ENCODE peak calls at places on chromosomes 2 and 18, in six cellular contexts. One of them, this sample, is unnamed.

GRCh38 chr2:233486778-233487552 is 79.6 kb downstream of the USP40 start:
- DNase-seq in H1: no peak
- DNase-seq in NT2/D1: no peak
- DNase-seq in GM12878: no peak
- DNase-seq in K562: no peak
- DNase-seq in HepG2: peak; percentile 57
- DNase-seq in this sample: no peak

GRCh38 chr2:85850451-85850850 is 38.3 kb downstream of the ST3GAL5 start:
- DNase-seq in H1: no peak
- DNase-seq in NT2/D1: no peak
- DNase-seq in GM12878: no peak
- DNase-seq in K562: no peak
- DNase-seq in HepG2: no peak
- DNase-seq in this sample: no peak

GRCh38 chr2:65317841-65318240 is 90.2 kb downstream of the ACTR2 start:
- DNase-seq in GM12878: no peak
- DNase-seq in HepG2: no peak
- DNase-seq in H1: no peak
- DNase-seq in K562: no peak
- DNase-seq in NT2/D1: no peak
- DNase-seq in this sample: no peak

GRCh38 chr2:241803387-241804325 is 5.3 kb upstream of the NEU4 start:
- DNase-seq in K562: peak; percentile 6
- DNase-seq in GM12878: no peak
- DNase-seq in NT2/D1: no peak
- DNase-seq in H1: peak; percentile 46
- DNase-seq in HepG2: no peak
- DNase-seq in this sample: no peak

GRCh38 chr2:180110469-180110868 is 103.4 kb upstream of the CWC22 start:
- DNase-seq in GM12878: no peak
- DNase-seq in HepG2: no peak
- DNase-seq in NT2/D1: no peak
- DNase-seq in H1: no peak
- DNase-seq in K562: no peak
- DNase-seq in this sample: no peak

GRCh38 chr18:59621027-59621426 is 76.2 kb downstream of the CCBE1 start:
- DNase-seq in GM12878: no peak
- DNase-seq in H1: peak; percentile 24
- DNase-seq in HepG2: no peak
- DNase-seq in NT2/D1: no peak
- DNase-seq in K562: no peak
- DNase-seq in this sample: no peak

GRCh38 chr2:111662039-111662740 is 221.8 kb downstream of the ANAPC1 start:
- DNase-seq in NT2/D1: no peak
- DNase-seq in GM12878: no peak
- DNase-seq in HepG2: no peak
- DNase-seq in H1: peak; percentile 23
- DNase-seq in K562: no peak
- DNase-seq in this sample: no peak

GRCh38 chr2:34980689-34981088 is 1374.9 kb upstream of the CRIM1 start:
- DNase-seq in H1: no peak
- DNase-seq in GM12878: no peak
- DNase-seq in NT2/D1: no peak
- DNase-seq in HepG2: no peak
- DNase-seq in K562: no peak
- DNase-seq in this sample: no peak

GRCh38 chr2:55097462-55098410 is 47.5 kb upstream of the RTN4 start:
- DNase-seq in K562: peak; percentile 32
- DNase-seq in GM12878: no peak
- DNase-seq in NT2/D1: no peak
- DNase-seq in HepG2: no peak
- DNase-seq in H1: no peak
- DNase-seq in this sample: no peak

GRCh38 chr2:230828272-230828961 is 36.3 kb upstream of the ITM2C start:
- DNase-seq in H1: no peak
- DNase-seq in GM12878: no peak
- DNase-seq in HepG2: no peak
- DNase-seq in NT2/D1: no peak
- DNase-seq in K562: peak; percentile 34
- DNase-seq in this sample: no peak

GRCh38 chr2:180222642-180223041 is 215.5 kb upstream of the CWC22 start:
- DNase-seq in NT2/D1: no peak
- DNase-seq in HepG2: no peak
- DNase-seq in K562: no peak
- DNase-seq in GM12878: no peak
- DNase-seq in H1: no peak
- DNase-seq in this sample: no peak

GRCh38 chr18:62607302-62607701 is 84.5 kb downstream of the ZCCHC2 start:
- DNase-seq in HepG2: peak; percentile 30
- DNase-seq in GM12878: no peak
- DNase-seq in K562: peak; percentile 19
- DNase-seq in H1: no peak
- DNase-seq in NT2/D1: no peak
- DNase-seq in this sample: no peak

GRCh38 chr2:239947361-239948045 is 77.6 kb downstream of the NDUFA10 start:
- DNase-seq in GM12878: no peak
- DNase-seq in H1: no peak
- DNase-seq in NT2/D1: no peak
- DNase-seq in HepG2: no peak
- DNase-seq in K562: no peak
- DNase-seq in this sample: no peak

GRCh38 chr18:50749945-50750344 is 69.9 kb downstream of the MRO start:
- DNase-seq in HepG2: no peak
- DNase-seq in K562: no peak
- DNase-seq in GM12878: no peak
- DNase-seq in NT2/D1: no peak
- DNase-seq in H1: no peak
- DNase-seq in this sample: no peak

GRCh38 chr2:29401994-29402393 is 286.8 kb downstream of the CLIP4 start:
- DNase-seq in H1: no peak
- DNase-seq in GM12878: no peak
- DNase-seq in K562: no peak
- DNase-seq in NT2/D1: no peak
- DNase-seq in HepG2: no peak
- DNase-seq in this sample: no peak

GRCh38 chr2:123971564-123972318 is 53.3 kb upstream of the CNTNAP5 start:
- DNase-seq in H1: no peak
- DNase-seq in HepG2: no peak
- DNase-seq in GM12878: no peak
- DNase-seq in NT2/D1: no peak
- DNase-seq in K562: no peak
- DNase-seq in this sample: no peak

GRCh38 chr2:209298601-209299000 is 125.2 kb upstream of the MAP2 start:
- DNase-seq in H1: no peak
- DNase-seq in GM12878: no peak
- DNase-seq in HepG2: no peak
- DNase-seq in K562: no peak
- DNase-seq in NT2/D1: no peak
- DNase-seq in this sample: no peak

GRCh38 chr2:135963841-135964240 is 21.6 kb downstream of the DARS1 start:
- DNase-seq in HepG2: no peak
- DNase-seq in NT2/D1: no peak
- DNase-seq in GM12878: no peak
- DNase-seq in K562: no peak
- DNase-seq in H1: no peak
- DNase-seq in this sample: peak; percentile 37

GRCh38 chr2:45067859-45068642 is 58.8 kb upstream of the SIX2 start:
- DNase-seq in NT2/D1: no peak
- DNase-seq in K562: no peak
- DNase-seq in GM12878: no peak
- DNase-seq in HepG2: no peak
- DNase-seq in H1: no peak
- DNase-seq in this sample: no peak

GRCh38 chr2:111633139-111633538 is 250.9 kb downstream of the ANAPC1 start:
- DNase-seq in NT2/D1: no peak
- DNase-seq in H1: no peak
- DNase-seq in K562: no peak
- DNase-seq in GM12878: no peak
- DNase-seq in HepG2: no peak
- DNase-seq in this sample: no peak

GRCh38 chr2:242034996-242035814 is 165.7 kb downstream of the RTP5 start:
- DNase-seq in K562: no peak
- DNase-seq in NT2/D1: no peak
- DNase-seq in H1: no peak
- DNase-seq in GM12878: no peak
- DNase-seq in HepG2: no peak
- DNase-seq in this sample: no peak

GRCh38 chr18:13217971-13218375 is 587 bp upstream of the LDLRAD4 start:
- DNase-seq in H1: peak; percentile 68
- DNase-seq in K562: peak; percentile 35
- DNase-seq in HepG2: no peak
- DNase-seq in NT2/D1: no peak
- DNase-seq in GM12878: no peak
- DNase-seq in this sample: no peak

DNA sequence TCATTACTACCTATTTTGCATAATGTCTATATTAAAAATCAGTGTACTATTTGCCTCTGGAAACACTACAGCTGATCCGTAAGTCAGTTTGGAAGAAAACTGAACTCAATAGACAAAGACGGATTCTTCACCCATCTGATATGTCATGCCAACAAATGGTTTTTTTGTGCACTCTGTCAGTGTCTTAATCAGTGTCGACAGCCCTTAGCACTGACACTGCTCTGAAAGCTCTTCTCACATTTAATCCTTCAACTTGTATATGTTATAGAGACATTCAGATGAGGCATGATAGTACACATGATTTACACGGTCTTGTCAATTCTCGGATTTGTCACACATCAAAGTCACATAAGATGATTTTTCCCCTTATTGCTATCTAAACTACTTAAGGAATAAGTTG is 347.5 kb upstream of the GALNT5 start:
- DNase-seq in K562: no peak
- DNase-seq in HepG2: no peak
- DNase-seq in NT2/D1: no peak
- DNase-seq in H1: no peak
- DNase-seq in GM12878: no peak
- DNase-seq in this sample: no peak
- TF ChIP-seq ZNF274 in K562: no peak
- TF ChIP-seq ZNF274 in HepG2: no peak
- TF ChIP-seq ZNF274 in NT2/D1: no peak
- TF ChIP-seq ZNF274 in H1: no peak
- TF ChIP-seq ZNF274 in GM12878: no peak
- TF ChIP-seq ZNF274 in this sample: no peak

GRCh38 chr2:46970334-46971288 is 55.0 kb upstream of the MCFD2 start:
- DNase-seq in H1: no peak
- DNase-seq in GM12878: no peak
- DNase-seq in HepG2: peak; percentile 92
- DNase-seq in NT2/D1: no peak
- DNase-seq in K562: no peak
- DNase-seq in this sample: no peak
- TF ChIP-seq ZNF274 in H1: no peak
- TF ChIP-seq ZNF274 in GM12878: no peak
- TF ChIP-seq ZNF274 in HepG2: peak; percentile 22
- TF ChIP-seq ZNF274 in NT2/D1: no peak
- TF ChIP-seq ZNF274 in K562: no peak
- TF ChIP-seq ZNF274 in this sample: no peak

GRCh38 chr2:36450466-36451196 is 95.1 kb downstream of the CRIM1 start:
- DNase-seq in K562: no peak
- DNase-seq in HepG2: peak; percentile 37
- DNase-seq in NT2/D1: no peak
- DNase-seq in GM12878: no peak
- DNase-seq in H1: no peak
- DNase-seq in this sample: no peak
- TF ChIP-seq ZNF274 in K562: no peak
- TF ChIP-seq ZNF274 in HepG2: no peak
- TF ChIP-seq ZNF274 in NT2/D1: no peak
- TF ChIP-seq ZNF274 in GM12878: no peak
- TF ChIP-seq ZNF274 in H1: no peak
- TF ChIP-seq ZNF274 in this sample: no peak

DNA sequence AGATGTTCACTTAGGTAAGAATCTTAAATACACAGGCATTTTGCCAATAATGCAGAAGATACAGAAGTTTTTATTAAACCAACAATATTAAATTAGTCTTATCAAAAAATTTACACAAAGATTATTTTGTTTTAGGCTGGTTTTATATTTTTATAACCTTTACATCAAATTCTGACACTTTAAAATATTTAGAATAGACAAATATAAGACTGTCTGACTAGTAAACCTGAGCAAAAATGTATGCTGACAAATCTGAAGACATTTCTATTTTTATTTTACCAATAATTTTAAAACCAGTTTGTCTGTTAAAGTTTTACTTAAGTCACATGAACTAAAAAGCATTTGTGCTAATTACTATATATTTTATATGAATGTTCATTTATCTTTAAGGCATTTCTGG is 72.1 kb upstream of the ZNF236 start:
- DNase-seq in HepG2: no peak
- DNase-seq in K562: no peak
- DNase-seq in GM12878: no peak
- DNase-seq in H1: no peak
- DNase-seq in NT2/D1: no peak
- DNase-seq in this sample: no peak
- TF ChIP-seq ZNF274 in HepG2: no peak
- TF ChIP-seq ZNF274 in K562: no peak
- TF ChIP-seq ZNF274 in GM12878: no peak
- TF ChIP-seq ZNF274 in H1: no peak
- TF ChIP-seq ZNF274 in NT2/D1: no peak
- TF ChIP-seq ZNF274 in this sample: no peak

DNA sequence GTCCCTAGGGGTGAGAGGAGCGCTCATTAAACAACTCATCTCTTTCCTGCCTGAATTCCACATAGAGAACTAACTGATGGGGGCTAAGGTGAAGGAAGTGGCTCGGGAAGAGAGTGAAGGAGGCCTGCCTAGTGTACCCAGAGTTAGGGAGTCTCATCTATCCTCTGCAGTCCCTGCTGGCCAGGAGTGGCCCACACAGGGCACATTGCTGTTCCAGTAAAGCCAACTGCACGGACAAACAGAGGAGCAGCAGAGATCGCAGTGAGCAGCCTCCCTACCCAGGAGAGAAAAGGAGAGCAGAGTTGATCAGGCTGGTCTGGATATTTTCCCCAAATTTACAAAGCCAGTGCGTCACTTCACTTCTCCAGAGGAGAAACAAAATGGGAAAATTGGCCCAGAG is 16.9 kb upstream of the FN1 start:
- DNase-seq in HepG2: no peak
- DNase-seq in NT2/D1: no peak
- DNase-seq in H1: peak; percentile 51
- DNase-seq in K562: no peak
- DNase-seq in GM12878: no peak
- DNase-seq in this sample: no peak
- TF ChIP-seq ZNF274 in HepG2: no peak
- TF ChIP-seq ZNF274 in NT2/D1: no peak
- TF ChIP-seq ZNF274 in H1: no peak
- TF ChIP-seq ZNF274 in K562: no peak
- TF ChIP-seq ZNF274 in GM12878: no peak
- TF ChIP-seq ZNF274 in this sample: no peak

GRCh38 chr2:70145851-70146739 is 44.7 kb downstream of the C2orf42 start:
- DNase-seq in HepG2: no peak
- DNase-seq in K562: no peak
- DNase-seq in H1: no peak
- DNase-seq in GM12878: no peak
- DNase-seq in NT2/D1: no peak
- DNase-seq in this sample: no peak
- TF ChIP-seq ZNF274 in HepG2: no peak
- TF ChIP-seq ZNF274 in K562: no peak
- TF ChIP-seq ZNF274 in H1: no peak
- TF ChIP-seq ZNF274 in GM12878: no peak
- TF ChIP-seq ZNF274 in NT2/D1: no peak
- TF ChIP-seq ZNF274 in this sample: no peak

This sample was measured in HCT116.